ENCODE peak calls at places on chromosomes 4 and X, in five cellular contexts. R is astrocyte of the spinal cord, Q is nucleus accumbens, T is nephron progenitor cell, P is mammary epithelial cell. L is an unnamed sample.

GRCh38 chr4:48178931-48179330 is 44.9 kb upstream of the TXK start:
- DNase-seq in R (no peak), Q (no peak), T (no peak), P (no peak), L (no peak)

GRCh38 chr4:40585201-40585789 is 44.4 kb downstream of the RBM47 start:
- DNase-seq in R (no peak), Q (no peak), T (no peak), P (peak), L (no peak)

GRCh38 chrX:115058276-115058675 is 40.9 kb upstream of the IL13RA2 start:
- DNase-seq in R (peak), Q (no peak), T (no peak), P (peak), L (no peak)

GRCh38 chrX:154444755-154445246 is 860 bp downstream of the FAM50A start:
- DNase-seq in R (no peak), Q (no peak), T (no peak), P (no peak), L (no peak)

GRCh38 chrX:19566359-19567141 is 51.2 kb upstream of the MAP3K15 start:
- DNase-seq in R (peak), Q (no peak), T (no peak), P (no peak), L (no peak)

GRCh38 chrX:37712458-37712857 is 26.9 kb downstream of the XK start:
- DNase-seq in R (peak), Q (no peak), T (no peak), P (peak), L (no peak)

GRCh38 chr4:165164257-165164656 is 43.1 kb upstream of the KLHL2 start:
- DNase-seq in R (no peak), Q (no peak), T (no peak), P (no peak), L (no peak)

GRCh38 chr4:55107054-55107453 is 18.3 kb downstream of the KDR start:
- DNase-seq in R (no peak), Q (no peak), T (no peak), P (no peak), L (no peak)

GRCh38 chr4:98566491-98567008 is 91.9 kb downstream of the TSPAN5 start:
- DNase-seq in R (peak), Q (peak), T (no peak), P (no peak), L (no peak)

GRCh38 chr4:8081171-8081570 is 77.4 kb downstream of the ABLIM2 start:
- DNase-seq in R (no peak), Q (no peak), T (no peak), P (no peak), L (no peak)

GRCh38 chrX:42533761-42534160 is 244.2 kb downstream of the PPP1R2C start:
- DNase-seq in R (no peak), Q (no peak), T (no peak), P (no peak), L (no peak)

GRCh38 chr4:75830906-75831305 is 71.3 kb downstream of the PPEF2 start:
- DNase-seq in R (no peak), Q (no peak), T (no peak), P (no peak), L (no peak)

GRCh38 chr4:123930971-123931370 is 534.4 kb downstream of the SPRY1 start:
- DNase-seq in R (no peak), Q (no peak), T (no peak), P (no peak), L (no peak)

GRCh38 chr4:138943893-138944292 is 71.7 kb upstream of the NOCT start:
- DNase-seq in R (no peak), Q (no peak), T (no peak), P (no peak), L (no peak)

GRCh38 chr4:150337709-150338108 is 244.2 kb upstream of the MAB21L2 start:
- DNase-seq in R (no peak), Q (no peak), T (no peak), P (no peak), L (no peak)

GRCh38 chrX:123818243-123818642 is 41.6 kb upstream of the XIAP start:
- DNase-seq in R (no peak), Q (no peak), T (no peak), P (peak), L (no peak)

GRCh38 chr4:7322166-7322991 is 112.4 kb downstream of the PSAPL1 start:
- DNase-seq in R (no peak), Q (peak), T (no peak), P (no peak), L (no peak)

GRCh38 chrX:109818921-109819320 is 85.9 kb upstream of the ACSL4 start:
- DNase-seq in R (no peak), Q (no peak), T (no peak), P (no peak), L (no peak)

GRCh38 chr4:472881-473574 is 25.9 kb downstream of the ZNF721 start:
- DNase-seq in R (peak), Q (no peak), T (no peak), P (peak), L (no peak)

GRCh38 chrX:12447448-12448154 is 309.3 kb downstream of the FRMPD4 start:
- DNase-seq in R (peak), Q (no peak), T (no peak), P (peak), L (no peak)

L was measured in neuronal stem cell.